ENCODE peak calls at places on chromosomes 4 and X, in nine cellular contexts. C, L, U, O, T, D, V, J and S are unnamed samples.

GRCh38 chr4:87947381-87948160 is 27.9 kb upstream of the SPP1 start:
- DNase-seq in C (no peak), L (no peak), U (no peak), O (no peak), T (no peak), D (no peak), V (no peak), J (no peak), S (no peak)

GRCh38 chr4:55078987-55079386 is 46.4 kb downstream of the KDR start:
- DNase-seq in C (no peak), L (no peak), U (no peak), O (no peak), T (no peak), D (no peak), V (no peak), J (no peak), S (no peak)

GRCh38 chrX:135931644-135932487 is 38.4 kb downstream of the SAGE1 start:
- DNase-seq in C (peak; percentile 59), L (no peak), U (peak; percentile 5), O (peak; percentile 10), T (peak; percentile 2), D (peak; percentile 59), V (peak; percentile 66), J (peak; percentile 3), S (no peak)

GRCh38 chr4:158159718-158160094 is 13.1 kb downstream of the GASK1B start:
- DNase-seq in C (no peak), L (no peak), U (no peak), O (no peak), T (no peak), D (no peak), V (no peak), J (no peak), S (no peak)

GRCh38 chr4:79258614-79259176 is 67.2 kb downstream of the NAA11 start:
- DNase-seq in C (no peak), L (no peak), U (no peak), O (no peak), T (no peak), D (no peak), V (no peak), J (no peak), S (no peak)

GRCh38 chr4:7898385-7898784 is 41.3 kb downstream of the AFAP1 start:
- DNase-seq in C (no peak), L (no peak), U (no peak), O (no peak), T (no peak), D (no peak), V (no peak), J (no peak), S (no peak)

GRCh38 chrX:150196300-150196699 is 166.8 kb upstream of the MAMLD1 start:
- DNase-seq in C (no peak), L (no peak), U (no peak), O (no peak), T (no peak), D (peak; percentile 71), V (no peak), J (no peak), S (no peak)

GRCh38 chrX:1661048-1661921 is 46.4 kb downstream of the ASMT start:
- DNase-seq in C (peak; percentile 92), L (no peak), U (no peak), O (no peak), T (peak; percentile 95), D (no peak), V (peak; percentile 79), J (no peak), S (no peak)